ENCODE peak calls at places on chromosomes 7 and 10, in ten cellular contexts. U, Z, W, E, J, I, K, N, O and C are unnamed samples.
A peak's percentile ranks its signal among the peaks of the same experiment; 100 is the strongest.

GRCh38 chr10:119132521-119133345 is 28.8 kb downstream of the DENND10 start:
- DNase-seq in W (no peak), J (peak; percentile 29), Z (no peak), O (no peak), N (no peak), E (no peak), U (peak; percentile 68), I (no peak), K (no peak), C (no peak)

GRCh38 chr7:1899951-1900762 is 230.1 kb downstream of the ELFN1 start:
- DNase-seq in I (no peak), Z (no peak), K (no peak), W (no peak), O (no peak), N (no peak), U (no peak), J (no peak), E (no peak), C (no peak)

GRCh38 chr7:138214926-138215325 is 138.7 kb downstream of the AKR1D1 start:
- DNase-seq in N (no peak), U (no peak), O (no peak), Z (no peak), I (no peak), K (no peak), J (no peak), E (no peak), W (no peak), C (no peak)

GRCh38 chr10:132865851-132866600 is 76.3 kb downstream of the CFAP46 start:
- DNase-seq in O (no peak), E (no peak), N (no peak), J (no peak), Z (no peak), W (no peak), I (no peak), U (no peak), K (no peak), C (no peak)

GRCh38 chr10:86340176-86340990 is 26.2 kb downstream of the GRID1 start:
- DNase-seq in N (no peak), E (no peak), I (no peak), Z (no peak), O (no peak), W (no peak), J (no peak), U (no peak), K (no peak), C (no peak)

GRCh38 chr10:127186846-127187245 is 9.5 kb downstream of the INSYN2A start:
- DNase-seq in I (no peak), W (no peak), O (no peak), U (no peak), N (no peak), E (no peak), K (no peak), J (no peak), Z (no peak), C (no peak)

GRCh38 chr7:3089493-3089892 is 45.8 kb upstream of the CARD11 start:
- DNase-seq in N (no peak), Z (no peak), U (no peak), W (no peak), J (no peak), I (peak; percentile 5), O (peak; percentile 18), K (peak; percentile 5), E (no peak), C (no peak)

GRCh38 chr7:17298840-17299476 is 506 bp downstream of the AHR start:
- DNase-seq in K (no peak), Z (no peak), U (no peak), N (peak; percentile 32), O (peak; percentile 70), W (peak; percentile 13), E (no peak), I (peak; percentile 19), J (peak; percentile 29), C (no peak)

GRCh38 chr10:68628576-68629127 is 68.5 kb downstream of the TET1 start:
- DNase-seq in I (peak; percentile 47), O (no peak), E (peak; percentile 38), K (no peak), Z (no peak), W (no peak), U (no peak), J (no peak), N (no peak), C (no peak)

GRCh38 chr10:110457851-110458582 is 39.7 kb upstream of the DUSP5 start:
- DNase-seq in I (no peak), J (no peak), E (no peak), Z (no peak), U (no peak), N (no peak), W (no peak), O (no peak), K (no peak), C (no peak)

GRCh38 chr7:155565596-155565995 is 19.2 kb upstream of the CNPY1 start:
- DNase-seq in E (no peak), K (no peak), W (no peak), Z (no peak), N (no peak), J (no peak), O (no peak), U (no peak), I (no peak), C (no peak)

GRCh38 chr7:15603124-15603523 is 41.3 kb upstream of the AGMO start:
- DNase-seq in N (no peak), U (no peak), E (no peak), J (no peak), K (no peak), O (no peak), Z (no peak), W (no peak), I (peak; percentile 22), C (no peak)

GRCh38 chr7:113698556-113699220 is 220.1 kb downstream of the PPP1R3A start:
- DNase-seq in W (no peak), O (no peak), K (peak; percentile 34), U (no peak), E (peak; percentile 16), I (peak; percentile 45), Z (peak; percentile 15), N (peak; percentile 60), J (peak; percentile 25), C (no peak)

GRCh38 chr10:95266674-95267095 is 24.1 kb downstream of the PDLIM1 start:
- DNase-seq in J (no peak), W (peak; percentile 42), E (peak; percentile 71), O (no peak), U (no peak), K (peak; percentile 83), I (peak; percentile 90), N (peak; percentile 42), Z (peak; percentile 19), C (peak; percentile 58)